ENCODE peak calls at places on chromosomes 4 and X, in four cellular contexts. Y is CD4-positive, CD25-positive, alpha-beta regulatory T cell; N is left ventricle myocardium inferior; P is right cardiac atrium. H is an unnamed sample. For H3K4me1, the result is how much of the 10 kb centered on the place peaks cover.

GRCh38 chr4:22522206-22522605 is 6.3 kb upstream of the ADGRA3 start:
- DNase-seq in Y (no peak), N (no peak), P (no peak), H (no peak)

GRCh38 chrX:1592128-1592862 is 891 bp downstream of the AKAP17A start:
- DNase-seq in Y (no peak), N (no peak), P (no peak), H (no peak)

GRCh38 chr4:77636902-77637301 is 31.3 kb downstream of the CXCL13 start:
- DNase-seq in Y (no peak), N (no peak), P (no peak), H (no peak)

GRCh38 chr4:87251104-87251503 is 30.7 kb upstream of the KLHL8 start:
- DNase-seq in Y (no peak), N (peak), P (no peak), H (no peak)

GRCh38 chr4:142126890-142127497 is 490.6 kb downstream of the IL15 start:
- DNase-seq in Y (peak), N (no peak), P (no peak), H (peak)

GRCh38 chr4:2412534-2412884 is 5.9 kb downstream of the ZFYVE28 start:
- DNase-seq in Y (peak), N (no peak), P (no peak), H (peak)

GRCh38 chrX:69069086-69069445 is 96.2 kb downstream of the PJA1 start:
- DNase-seq in Y (no peak), N (no peak), P (no peak), H (no peak)

GRCh38 chr4:26753642-26754041 is 107.0 kb upstream of the STIM2 start:
- DNase-seq in Y (no peak), N (peak), P (peak), H (no peak)

GRCh38 chr4:165709973-165710526 is 163.0 kb upstream of the TLL1 start:
- DNase-seq in Y (no peak), N (no peak), P (no peak), H (no peak)

GRCh38 chrX:139762400-139763183 is 54.6 kb upstream of the MCF2 start:
- DNase-seq in Y (no peak), N (no peak), P (no peak), H (no peak)

GRCh38 chr4:102352774-102353173 is 7.5 kb upstream of the SLC39A8 start:
- DNase-seq in Y (no peak), N (no peak), P (no peak), H (no peak)

GRCh38 chr4:186078977-186079697 is 10.2 kb downstream of the TLR3 start:
- DNase-seq in Y (no peak), N (no peak), P (no peak), H (no peak)

GRCh38 chr4:160351018-160351417 is 1248.1 kb downstream of the RAPGEF2 start:
- DNase-seq in Y (no peak), N (no peak), P (no peak), H (no peak)

GRCh38 chrX:46683023-46683422 is 75.9 kb downstream of the SLC9A7 start:
- DNase-seq in Y (no peak), N (no peak), P (no peak), H (no peak)

GRCh38 chr4:185123479-185123878 is 19.6 kb upstream of the SLC25A4 start:
- DNase-seq in Y (no peak), N (no peak), P (no peak), H (no peak)

GRCh38 chrX:13649823-13650222 is 3.1 kb upstream of the TCEANC start:
- DNase-seq in Y (no peak), N (no peak), P (no peak), H (no peak)

GRCh38 chr4:90745176-90745575 is 618.0 kb downstream of the CCSER1 start:
- DNase-seq in Y (no peak), N (no peak), P (no peak), H (no peak)

GRCh38 chr4:154049457-154050181 is 260.7 kb upstream of the SFRP2 start:
- DNase-seq in Y (no peak), N (no peak), P (no peak), H (no peak)

GRCh38 chrX:136214551-136214950 is 36.6 kb downstream of the MAP7D3 start:
- DNase-seq in Y (no peak), N (no peak), P (no peak), H (no peak)

GRCh38 chrX:134171661-134172587 is 65.1 kb upstream of the CCDC160 start:
- DNase-seq in Y (peak), N (peak), P (peak), H (no peak)

GRCh38 chr4:13534344-13535063 is 9.8 kb downstream of the NKX3-2 start:
- DNase-seq in Y (no peak), N (no peak), P (no peak), H (no peak)

DNA sequence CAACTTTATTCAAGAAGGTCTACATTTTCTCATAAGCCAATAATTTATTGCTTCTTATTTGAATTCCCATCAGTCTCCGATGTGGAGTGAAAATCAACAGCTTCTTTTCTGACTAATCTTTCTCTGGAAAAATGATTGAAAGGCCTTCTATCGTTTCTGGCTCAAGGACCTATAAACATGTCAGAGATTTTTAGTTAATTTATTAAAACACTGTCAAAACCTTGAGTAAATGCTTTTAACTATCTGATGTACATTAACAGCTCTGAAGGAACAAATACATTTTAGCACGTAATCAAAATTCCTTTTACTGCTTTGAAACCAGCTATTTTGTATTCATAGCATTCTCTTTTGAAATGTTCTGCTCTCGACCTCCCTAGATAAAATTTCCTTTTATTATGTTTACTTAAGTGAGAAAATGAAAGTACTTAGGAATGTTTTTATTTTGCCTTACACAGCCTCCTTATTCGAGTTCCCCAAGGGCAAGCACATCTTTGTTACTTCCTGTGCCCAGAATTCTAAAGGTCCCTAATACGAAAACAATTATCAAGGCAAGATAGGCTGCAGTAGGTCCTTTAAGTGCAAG is 3.2 kb upstream of the ZFX start:
- DNase-seq in Y (no peak), N (no peak), P (no peak), H (no peak)
- H3K27ac ChIP-seq in Y (peak), N (peak), P (no peak), H (no peak)

DNA sequence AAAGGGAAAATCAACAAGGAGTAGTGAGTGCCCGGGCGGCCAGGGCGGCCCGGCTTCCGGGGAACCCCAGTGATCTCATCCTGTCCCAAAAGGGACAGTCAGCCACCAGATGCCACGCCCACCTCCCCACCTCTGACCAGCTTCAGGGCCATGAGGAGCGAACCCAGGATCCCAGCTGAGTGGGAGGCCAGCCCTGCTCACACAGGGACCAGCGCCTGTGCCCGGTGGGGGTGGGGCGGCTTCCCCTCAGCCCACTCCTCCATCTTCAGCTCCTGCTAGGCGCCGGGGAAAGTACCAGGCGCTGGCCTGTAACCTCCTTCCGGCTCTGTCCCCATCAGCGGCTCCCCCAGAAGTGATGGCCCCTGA is 6.2 kb downstream of the MYL5 start:
- DNase-seq in Y (no peak), N (no peak), P (peak), H (no peak)
- H3K4me3 ChIP-seq in Y (no peak), N (peak), P (peak), H (peak)

GRCh38 chr4:930827-931193 is 1.3 kb downstream of the GAK start:
- DNase-seq in Y (no peak), N (no peak), P (no peak), H (no peak)
- H3K4me1 ChIP-seq in Y (under half), N (half or more), P (under half), H (under half)

GRCh38 chr4:16029886-16030285 is 53.9 kb downstream of the PROM1 start:
- DNase-seq in Y (no peak), N (no peak), P (no peak), H (no peak)

GRCh38 chr4:16034010-16034829 is 49.6 kb downstream of the PROM1 start:
- DNase-seq in Y (no peak), N (no peak), P (no peak), H (no peak)

GRCh38 chr4:16032871-16033505 is 50.8 kb downstream of the PROM1 start:
- DNase-seq in Y (no peak), N (no peak), P (no peak), H (no peak)

GRCh38 chr4:16031554-16032381 is 52.1 kb downstream of the PROM1 start:
- DNase-seq in Y (no peak), N (no peak), P (no peak), H (no peak)

GRCh38 chr4:16032382-16032743 is 51.5 kb downstream of the PROM1 start:
- DNase-seq in Y (no peak), N (no peak), P (no peak), H (no peak)
- H3K27ac ChIP-seq in Y (no peak), N (no peak), P (no peak), H (no peak)

DNA sequence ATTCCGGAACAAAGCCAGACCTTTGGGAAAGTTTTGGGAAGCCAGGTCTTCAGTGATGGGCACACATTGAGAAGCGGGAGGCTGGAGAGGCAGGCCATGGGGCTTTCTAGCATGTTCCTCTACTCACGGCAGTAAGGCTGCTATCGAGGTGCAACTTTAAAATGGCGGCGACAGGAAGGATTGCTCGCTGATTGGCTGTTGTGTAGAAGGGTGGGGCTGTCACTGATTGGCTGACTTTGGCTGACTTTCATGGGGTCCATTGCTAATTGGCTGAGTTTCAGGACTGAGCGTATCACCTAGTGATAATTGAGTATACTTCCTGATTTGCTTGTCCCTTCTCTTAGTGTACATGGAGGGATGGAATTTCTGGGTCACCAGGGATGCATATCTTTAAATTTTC is 19.7 kb upstream of the GLOD5 start:
- DNase-seq in Y (no peak), N (no peak), P (no peak), H (no peak)
- H3K4me3 ChIP-seq in Y (no peak), N (no peak), P (no peak), H (no peak)

GRCh38 chrX:145041486-145041885 is 205.8 kb upstream of the SPANXN1 start:
- DNase-seq in Y (no peak), N (no peak), P (no peak), H (no peak)
- H3K4me1 ChIP-seq in Y (under half), N (under half), P (under half), H (under half)

GRCh38 chr4:169114341-169114974 is 104.4 kb upstream of the CBR4 start:
- DNase-seq in Y (no peak), N (no peak), P (no peak), H (no peak)

GRCh38 chr4:169116270-169116901 is 106.3 kb upstream of the CBR4 start:
- DNase-seq in Y (no peak), N (no peak), P (peak), H (no peak)

GRCh38 chr4:169117591-169118081 is 107.6 kb upstream of the CBR4 start:
- DNase-seq in Y (no peak), N (no peak), P (no peak), H (no peak)

GRCh38 chr4:169115897-169116254 is 105.8 kb upstream of the CBR4 start:
- DNase-seq in Y (no peak), N (no peak), P (no peak), H (no peak)

DNA sequence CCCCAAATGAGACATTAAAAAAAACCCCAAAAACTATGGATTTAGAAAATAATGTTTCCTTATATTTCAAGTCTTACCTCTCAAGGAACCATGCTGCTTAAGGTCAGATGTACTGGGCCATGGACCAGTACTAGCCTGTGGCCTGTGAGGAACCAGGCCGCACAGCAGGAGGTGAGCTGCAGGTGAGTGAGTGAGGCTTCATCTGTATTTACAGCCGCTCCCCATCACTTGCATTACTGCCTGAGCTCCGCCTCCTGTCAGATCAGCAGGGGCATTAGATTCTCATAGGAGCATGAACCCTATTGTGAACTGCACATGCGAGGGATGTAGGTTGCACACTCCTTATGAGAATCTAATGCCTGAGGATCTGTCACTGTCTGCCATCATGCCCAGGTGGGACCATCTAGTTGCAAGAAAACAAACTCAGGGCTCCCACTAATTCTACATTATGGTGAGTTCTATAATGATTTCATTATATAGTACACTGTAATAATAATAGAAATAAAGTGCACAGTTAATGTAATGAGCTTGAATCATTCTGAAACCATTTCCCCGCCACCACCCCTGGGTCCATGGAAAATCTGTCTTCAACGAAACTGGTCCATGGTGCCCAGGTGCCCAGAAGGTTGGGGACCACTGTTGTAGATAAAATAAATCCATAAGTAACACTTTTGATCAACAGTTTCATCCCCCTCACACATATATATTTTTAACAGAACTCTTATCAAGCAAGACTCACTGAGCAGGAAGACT is 105.3 kb upstream of the CBR4 start:
- DNase-seq in Y (no peak), N (no peak), P (no peak), H (no peak)
- H3K27ac ChIP-seq in Y (no peak), N (no peak), P (no peak), H (no peak)

DNA sequence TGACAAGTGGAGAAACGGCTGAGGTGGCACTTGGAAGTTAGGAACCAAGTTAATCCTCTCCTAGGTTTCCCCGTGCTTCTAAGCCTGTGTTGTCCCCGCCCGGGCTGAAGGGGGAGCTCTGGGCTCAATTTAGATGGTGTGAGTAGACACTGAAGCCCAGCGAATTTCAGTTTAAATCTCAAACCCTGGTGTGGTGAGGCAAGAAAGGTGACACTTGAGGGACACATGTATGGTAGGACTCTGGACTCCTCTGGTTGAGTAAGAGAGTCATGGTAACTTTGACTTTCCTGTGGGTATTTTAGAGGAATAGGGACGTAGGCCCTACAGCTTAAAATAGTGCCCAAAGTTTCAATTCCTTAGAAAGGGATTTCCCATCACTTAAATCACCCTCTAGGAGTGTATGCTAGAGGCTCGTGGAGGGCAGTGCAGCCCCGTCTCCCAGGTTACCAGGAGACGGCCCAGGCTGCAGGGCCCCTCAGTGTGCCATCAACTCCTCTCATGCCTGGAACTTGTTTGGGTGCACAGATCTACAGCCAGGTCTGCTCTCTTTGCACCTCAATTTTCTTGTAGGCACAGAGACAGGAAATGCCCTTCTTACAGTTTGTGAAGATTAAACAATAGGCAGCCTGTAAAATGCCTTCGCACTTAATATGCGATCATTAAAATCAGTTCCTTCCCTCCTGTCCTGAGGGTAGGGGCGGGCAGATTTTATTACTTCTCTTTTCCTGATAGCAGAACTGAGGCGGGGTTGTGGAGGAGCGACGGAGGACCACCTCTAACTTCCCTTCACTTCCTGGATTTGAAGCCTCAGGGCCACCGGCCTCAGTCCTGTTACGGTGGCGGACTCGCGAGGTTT is 23.9 kb downstream of the HAND2 start:
- DNase-seq in Y (no peak), N (peak), P (peak), H (no peak)
- H3K4me3 ChIP-seq in Y (no peak), N (peak), P (peak), H (no peak)